ENCODE peak calls at places on chromosome 22, in six cellular contexts. C, U, P, F, O and Q are unnamed samples.

GRCh38 chr22:47163876-47164513 is 401.5 kb downstream of the TBC1D22A start:
- DNase-seq in C (no peak), U (no peak), P (peak; percentile 3), F (no peak), O (no peak), Q (no peak)

GRCh38 chr22:48517039-48518030 is 1310.3 kb downstream of the BRD1 start:
- DNase-seq in C (no peak), U (no peak), P (no peak), F (peak; percentile 11), O (no peak), Q (no peak)

GRCh38 chr22:30310881-30311771 is 15.6 kb downstream of the TBC1D10A start:
- DNase-seq in C (no peak), U (peak; percentile 84), P (peak; percentile 80), F (no peak), O (peak; percentile 42), Q (no peak)

GRCh38 chr22:44549021-44549420 is 51.0 kb upstream of the RTL6 start:
- DNase-seq in C (no peak), U (no peak), P (no peak), F (no peak), O (no peak), Q (no peak)

GRCh38 chr22:29503811-29504372 is 23.9 kb downstream of the NEFH start:
- DNase-seq in C (no peak), U (peak; percentile 64), P (peak; percentile 44), F (no peak), O (peak; percentile 75), Q (no peak)

GRCh38 chr22:34055525-34056200 is 135.4 kb upstream of the LARGE1 start:
- DNase-seq in C (no peak), U (no peak), P (no peak), F (peak; percentile 7), O (peak; percentile 49), Q (no peak)

GRCh38 chr22:26845016-26845728 is 187.8 kb downstream of the MIAT start:
- DNase-seq in C (no peak), U (peak; percentile 38), P (no peak), F (no peak), O (no peak), Q (no peak)

GRCh38 chr22:32333769-32334639 is 23.7 kb upstream of the RFPL3 start:
- DNase-seq in C (no peak), U (no peak), P (no peak), F (no peak), O (no peak), Q (no peak)

GRCh38 chr22:27378343-27378800 is 423.2 kb downstream of the MN1 start:
- DNase-seq in C (no peak), U (no peak), P (no peak), F (no peak), O (no peak), Q (no peak)

GRCh38 chr22:41405588-41405987 is 23.8 kb downstream of the TEF start:
- DNase-seq in C (no peak), U (no peak), P (no peak), F (no peak), O (no peak), Q (no peak)

GRCh38 chr22:49753276-49753884 is 74.3 kb downstream of the BRD1 start:
- DNase-seq in C (no peak), U (peak; percentile 44), P (no peak), F (no peak), O (no peak), Q (no peak)

GRCh38 chr22:30426395-30427353 is 1.1 kb downstream of the MTFP1 start:
- DNase-seq in C (no peak), U (peak; percentile 86), P (peak; percentile 94), F (peak; percentile 71), O (peak; percentile 72), Q (peak; percentile 68)

GRCh38 chr22:34099278-34099677 is 179.0 kb upstream of the LARGE1 start:
- DNase-seq in C (no peak), U (no peak), P (no peak), F (no peak), O (no peak), Q (no peak)

GRCh38 chr22:16965083-16965482 is 42.9 kb downstream of the GAB4 start:
- DNase-seq in C (no peak), U (no peak), P (no peak), F (no peak), O (no peak), Q (no peak)

GRCh38 chr22:49210606-49211005 is 617.1 kb downstream of the BRD1 start:
- DNase-seq in C (no peak), U (peak; percentile 40), P (no peak), F (no peak), O (no peak), Q (no peak)

GRCh38 chr22:49756201-49756600 is 71.5 kb downstream of the BRD1 start:
- DNase-seq in C (no peak), U (peak; percentile 44), P (no peak), F (no peak), O (no peak), Q (no peak)

GRCh38 chr22:49823289-49824045 is 4.2 kb downstream of the BRD1 start:
- DNase-seq in C (no peak), U (no peak), P (no peak), F (no peak), O (no peak), Q (no peak)

GRCh38 chr22:38740754-38741153 is 15.0 kb downstream of the SUN2 start:
- DNase-seq in C (no peak), U (no peak), P (no peak), F (no peak), O (no peak), Q (no peak)
- H3K4me1 ChIP-seq in C (no peaks in the 10 kb centered on the region), U (no peaks in the 10 kb centered on the region), P (no peaks in the 10 kb centered on the region), F (no peaks in the 10 kb centered on the region), O (no peaks in the 10 kb centered on the region), Q (peaks cover 44% of the 10 kb centered on the region)

DNA sequence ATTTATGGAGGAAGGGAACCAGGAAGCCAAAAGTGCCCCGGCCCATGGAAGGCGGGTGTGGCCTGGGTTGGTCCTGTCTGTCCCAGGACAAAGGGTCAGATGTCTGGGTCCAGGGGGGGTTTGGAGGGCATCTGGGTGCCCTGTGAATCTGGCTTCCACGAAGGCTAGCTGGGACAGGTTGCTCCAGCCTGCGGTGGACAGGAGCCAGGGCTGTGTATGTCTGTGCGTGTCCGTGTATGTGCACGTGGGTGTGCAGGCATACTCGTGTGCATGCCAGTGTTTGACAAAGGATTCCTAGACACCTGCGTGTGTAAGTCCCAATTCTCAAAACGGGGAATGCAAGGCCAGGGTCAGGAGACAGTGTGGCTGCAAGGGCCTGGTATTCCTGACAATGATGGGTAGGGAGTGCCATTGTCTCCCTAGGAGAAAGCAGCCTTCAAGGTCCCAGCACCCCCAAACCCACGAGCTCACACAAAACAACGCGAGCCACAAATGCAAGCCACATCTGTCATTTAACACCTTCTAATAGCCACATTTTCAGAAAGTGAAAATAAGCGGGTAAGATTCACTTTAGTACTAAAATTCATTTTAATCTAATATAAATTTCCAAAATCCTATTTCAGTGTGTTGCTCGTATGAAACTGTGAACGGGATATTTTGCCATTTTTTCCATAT is 78.4 kb upstream of the WNT7B start:
- DNase-seq in C (no peak), U (no peak), P (peak; percentile 79), F (no peak), O (no peak), Q (no peak)
- H3K4me1 ChIP-seq in C (peaks cover 73% of the 10 kb centered on the region), U (peaks cover 91% of the 10 kb centered on the region), P (peaks cover 70% of the 10 kb centered on the region), F (peaks cover 43% of the 10 kb centered on the region), O (no peaks in the 10 kb centered on the region), Q (peaks cover 25% of the 10 kb centered on the region)

DNA sequence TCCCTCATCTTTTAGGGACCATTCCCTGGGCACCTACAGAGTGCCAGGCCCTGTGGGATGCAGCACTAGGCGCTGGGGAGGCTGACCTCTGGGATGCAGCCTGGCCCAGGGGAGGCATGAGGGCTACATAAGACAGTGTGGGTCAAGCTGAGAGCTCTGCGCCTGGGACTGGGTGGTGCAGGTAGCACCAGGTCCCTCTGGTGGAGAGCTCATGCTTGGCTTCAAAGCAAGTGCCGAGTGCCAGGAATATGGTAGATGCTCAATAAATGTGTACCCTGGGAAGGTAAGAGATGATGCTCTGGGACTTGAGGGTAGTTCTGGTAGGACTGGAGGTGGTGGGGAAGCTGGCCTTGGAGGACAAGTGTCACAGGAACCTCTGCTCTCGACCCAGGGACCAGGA is 2.0 kb upstream of the MPPED1 start:
- DNase-seq in C (no peak), U (no peak), P (no peak), F (no peak), O (no peak), Q (no peak)
- H3K4me1 ChIP-seq in C (peaks cover 7% of the 10 kb centered on the region), U (no peaks in the 10 kb centered on the region), P (no peaks in the 10 kb centered on the region), F (no peaks in the 10 kb centered on the region), O (no peaks in the 10 kb centered on the region), Q (no peaks in the 10 kb centered on the region)

GRCh38 chr22:35397095-35397904 is 2.6 kb upstream of the MCM5 start:
- DNase-seq in C (no peak), U (no peak), P (no peak), F (no peak), O (no peak), Q (no peak)
- H3K4me1 ChIP-seq in C (peaks cover 14% of the 10 kb centered on the region), U (peaks cover 14% of the 10 kb centered on the region), P (peaks cover 11% of the 10 kb centered on the region), F (peaks cover 75% of the 10 kb centered on the region), O (peaks cover 3% of the 10 kb centered on the region), Q (peaks cover 7% of the 10 kb centered on the region)

GRCh38 chr22:21446128-21446826 is 20.9 kb upstream of the TMEM191C start:
- DNase-seq in C (no peak), U (peak; percentile 52), P (no peak), F (no peak), O (no peak), Q (no peak)

GRCh38 chr22:21443735-21444421 is 23.3 kb upstream of the TMEM191C start:
- DNase-seq in C (no peak), U (peak; percentile 42), P (no peak), F (no peak), O (no peak), Q (no peak)

GRCh38 chr22:21443057-21443734 is 24.0 kb upstream of the TMEM191C start:
- DNase-seq in C (no peak), U (peak; percentile 46), P (no peak), F (no peak), O (no peak), Q (no peak)

GRCh38 chr22:21445437-21446127 is 21.6 kb upstream of the TMEM191C start:
- DNase-seq in C (no peak), U (peak; percentile 30), P (no peak), F (no peak), O (no peak), Q (no peak)

DNA sequence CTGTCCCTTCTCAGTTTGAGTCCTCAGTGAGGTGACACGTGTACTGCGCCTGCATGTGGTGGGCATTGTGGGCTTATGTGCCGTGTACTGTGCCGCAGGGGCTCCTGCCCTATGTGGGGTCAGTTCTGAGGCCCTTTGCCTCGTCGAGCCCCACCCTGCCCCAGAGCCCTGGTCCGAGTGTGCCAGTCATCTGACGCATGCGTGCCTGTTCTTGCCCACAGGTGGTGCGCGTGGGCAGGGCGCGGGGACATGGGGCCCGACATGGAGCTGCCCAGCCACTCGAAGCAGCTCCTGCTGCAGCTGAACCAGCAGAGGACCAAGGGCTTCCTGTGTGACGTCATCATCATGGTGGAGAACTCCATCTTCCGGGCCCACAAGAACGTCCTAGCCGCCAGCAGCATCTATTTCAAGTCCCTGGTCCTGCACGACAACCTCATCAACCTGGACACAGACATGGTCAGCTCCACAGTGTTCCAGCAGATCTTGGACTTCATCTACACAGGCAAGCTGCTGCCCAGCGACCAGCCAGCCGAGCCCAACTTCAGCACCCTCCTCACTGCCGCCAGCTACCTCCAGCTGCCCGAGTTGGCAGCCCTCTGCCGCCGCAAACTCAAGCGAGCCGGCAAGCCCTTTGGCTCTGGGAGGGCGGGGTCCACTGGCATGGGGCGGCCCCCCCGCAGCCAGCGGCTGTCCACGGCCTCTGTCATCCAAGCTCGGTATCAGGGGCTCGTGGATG is 22.3 kb upstream of the TMEM191C start:
- DNase-seq in C (no peak), U (peak; percentile 43), P (no peak), F (no peak), O (no peak), Q (no peak)
- H3K4me1 ChIP-seq in C (no peaks in the 10 kb centered on the region), U (peaks cover 6% of the 10 kb centered on the region), P (no peaks in the 10 kb centered on the region), F (no peaks in the 10 kb centered on the region), O (peaks cover 26% of the 10 kb centered on the region), Q (no peaks in the 10 kb centered on the region)